ENCODE peak calls at places on chromosomes 1 and 21, in ten cellular contexts. One of them, this sample, is unnamed.
A peak's percentile ranks its signal among the peaks of the same experiment; 100 is the strongest.

GRCh38 chr21:35616090-35616489 is 444.2 kb downstream of the SETD4 start:
- DNase-seq in cardiac fibroblast: peak; percentile 82
- DNase-seq in AG04450: no peak
- DNase-seq in AG09309: peak; percentile 56
- DNase-seq in astrocyte of the cerebellum: peak; percentile 45
- DNase-seq in heart left ventricle: no peak
- DNase-seq in endothelial cell: no peak
- DNase-seq in mesothelial cell of epicardium: no peak
- DNase-seq in HFF-Myc: no peak
- DNase-seq in neural crest cell: no peak
- DNase-seq in this sample: no peak

GRCh38 chr21:40618216-40618615 is 228.7 kb downstream of the DSCAM start:
- DNase-seq in endothelial cell: no peak
- DNase-seq in neural crest cell: no peak
- DNase-seq in astrocyte of the cerebellum: no peak
- DNase-seq in heart left ventricle: no peak
- DNase-seq in cardiac fibroblast: no peak
- DNase-seq in AG09309: no peak
- DNase-seq in mesothelial cell of epicardium: no peak
- DNase-seq in AG04450: no peak
- DNase-seq in HFF-Myc: no peak
- DNase-seq in this sample: no peak

GRCh38 chr1:110619412-110620249 is 13.5 kb upstream of the KCNA2 start:
- DNase-seq in astrocyte of the cerebellum: no peak
- DNase-seq in heart left ventricle: peak; percentile 83
- DNase-seq in cardiac fibroblast: peak; percentile 60
- DNase-seq in mesothelial cell of epicardium: peak; percentile 72
- DNase-seq in HFF-Myc: peak; percentile 39
- DNase-seq in AG04450: peak; percentile 8
- DNase-seq in AG09309: no peak
- DNase-seq in endothelial cell: peak; percentile 96
- DNase-seq in neural crest cell: peak; percentile 93
- DNase-seq in this sample: peak; percentile 87

GRCh38 chr21:23579573-23579972 is 2027.7 kb downstream of the MRPL39 start:
- DNase-seq in cardiac fibroblast: no peak
- DNase-seq in HFF-Myc: no peak
- DNase-seq in neural crest cell: no peak
- DNase-seq in AG04450: no peak
- DNase-seq in endothelial cell: no peak
- DNase-seq in heart left ventricle: no peak
- DNase-seq in mesothelial cell of epicardium: no peak
- DNase-seq in astrocyte of the cerebellum: no peak
- DNase-seq in AG09309: no peak
- DNase-seq in this sample: no peak

GRCh38 chr1:212689196-212689710 is 10.4 kb downstream of the BATF3 start:
- DNase-seq in AG04450: no peak
- DNase-seq in endothelial cell: no peak
- DNase-seq in astrocyte of the cerebellum: no peak
- DNase-seq in neural crest cell: no peak
- DNase-seq in cardiac fibroblast: no peak
- DNase-seq in heart left ventricle: no peak
- DNase-seq in AG09309: no peak
- DNase-seq in HFF-Myc: no peak
- DNase-seq in mesothelial cell of epicardium: no peak
- DNase-seq in this sample: no peak

GRCh38 chr1:32215629-32216505 is 6.3 kb downstream of the TMEM234 start:
- DNase-seq in astrocyte of the cerebellum: no peak
- DNase-seq in HFF-Myc: no peak
- DNase-seq in AG09309: no peak
- DNase-seq in neural crest cell: peak; percentile 68
- DNase-seq in heart left ventricle: peak; percentile 46
- DNase-seq in cardiac fibroblast: peak; percentile 76
- DNase-seq in mesothelial cell of epicardium: no peak
- DNase-seq in AG04450: no peak
- DNase-seq in endothelial cell: peak; percentile 84
- DNase-seq in this sample: peak; percentile 35

GRCh38 chr21:25350056-25350455 is 257.2 kb downstream of the MRPL39 start:
- DNase-seq in neural crest cell: no peak
- DNase-seq in astrocyte of the cerebellum: peak; percentile 13
- DNase-seq in HFF-Myc: no peak
- DNase-seq in mesothelial cell of epicardium: no peak
- DNase-seq in heart left ventricle: no peak
- DNase-seq in endothelial cell: peak; percentile 31
- DNase-seq in AG09309: no peak
- DNase-seq in cardiac fibroblast: peak; percentile 76
- DNase-seq in AG04450: no peak
- DNase-seq in this sample: no peak

GRCh38 chr1:1333551-1334241 is 2.6 kb downstream of the TAS1R3 start:
- DNase-seq in mesothelial cell of epicardium: no peak
- DNase-seq in neural crest cell: no peak
- DNase-seq in cardiac fibroblast: no peak
- DNase-seq in HFF-Myc: no peak
- DNase-seq in heart left ventricle: no peak
- DNase-seq in AG04450: no peak
- DNase-seq in AG09309: no peak
- DNase-seq in endothelial cell: no peak
- DNase-seq in astrocyte of the cerebellum: no peak
- DNase-seq in this sample: no peak

GRCh38 chr1:28783363-28783762 is 28.6 kb upstream of the OPRD1 start:
- DNase-seq in neural crest cell: no peak
- DNase-seq in heart left ventricle: no peak
- DNase-seq in HFF-Myc: no peak
- DNase-seq in astrocyte of the cerebellum: no peak
- DNase-seq in AG09309: no peak
- DNase-seq in AG04450: no peak
- DNase-seq in cardiac fibroblast: no peak
- DNase-seq in mesothelial cell of epicardium: no peak
- DNase-seq in endothelial cell: no peak
- DNase-seq in this sample: no peak

GRCh38 chr1:166827426-166827825 is 11.8 kb upstream of the POGK start:
- DNase-seq in endothelial cell: no peak
- DNase-seq in astrocyte of the cerebellum: no peak
- DNase-seq in HFF-Myc: no peak
- DNase-seq in neural crest cell: no peak
- DNase-seq in mesothelial cell of epicardium: no peak
- DNase-seq in AG04450: no peak
- DNase-seq in cardiac fibroblast: no peak
- DNase-seq in AG09309: no peak
- DNase-seq in heart left ventricle: no peak
- DNase-seq in this sample: no peak

GRCh38 chr1:203557390-203557789 is 63.4 kb downstream of the OPTC start:
- DNase-seq in heart left ventricle: peak; percentile 71
- DNase-seq in AG09309: no peak
- DNase-seq in AG04450: no peak
- DNase-seq in astrocyte of the cerebellum: no peak
- DNase-seq in neural crest cell: no peak
- DNase-seq in cardiac fibroblast: peak; percentile 63
- DNase-seq in HFF-Myc: no peak
- DNase-seq in mesothelial cell of epicardium: no peak
- DNase-seq in endothelial cell: no peak
- DNase-seq in this sample: no peak

GRCh38 chr1:149997585-149998262 is 12.8 kb downstream of the OTUD7B start:
- DNase-seq in endothelial cell: no peak
- DNase-seq in AG09309: no peak
- DNase-seq in neural crest cell: no peak
- DNase-seq in cardiac fibroblast: no peak
- DNase-seq in heart left ventricle: no peak
- DNase-seq in AG04450: no peak
- DNase-seq in HFF-Myc: no peak
- DNase-seq in mesothelial cell of epicardium: no peak
- DNase-seq in astrocyte of the cerebellum: no peak
- DNase-seq in this sample: no peak

GRCh38 chr1:237211031-237211430 is 169.0 kb downstream of the RYR2 start:
- DNase-seq in AG09309: no peak
- DNase-seq in HFF-Myc: no peak
- DNase-seq in mesothelial cell of epicardium: no peak
- DNase-seq in cardiac fibroblast: no peak
- DNase-seq in AG04450: no peak
- DNase-seq in heart left ventricle: no peak
- DNase-seq in endothelial cell: no peak
- DNase-seq in astrocyte of the cerebellum: no peak
- DNase-seq in neural crest cell: no peak
- DNase-seq in this sample: no peak

GRCh38 chr1:58883888-58884482 is 100.1 kb upstream of the JUN start:
- DNase-seq in astrocyte of the cerebellum: no peak
- DNase-seq in heart left ventricle: no peak
- DNase-seq in endothelial cell: no peak
- DNase-seq in AG04450: no peak
- DNase-seq in AG09309: no peak
- DNase-seq in neural crest cell: no peak
- DNase-seq in mesothelial cell of epicardium: no peak
- DNase-seq in HFF-Myc: no peak
- DNase-seq in cardiac fibroblast: no peak
- DNase-seq in this sample: no peak

GRCh38 chr1:36099681-36100341 is 11.1 kb downstream of the ADPRS start:
- DNase-seq in neural crest cell: peak; percentile 85
- DNase-seq in mesothelial cell of epicardium: peak; percentile 67
- DNase-seq in HFF-Myc: no peak
- DNase-seq in cardiac fibroblast: peak; percentile 78
- DNase-seq in astrocyte of the cerebellum: no peak
- DNase-seq in heart left ventricle: peak; percentile 69
- DNase-seq in endothelial cell: peak; percentile 87
- DNase-seq in AG04450: peak; percentile 45
- DNase-seq in AG09309: no peak
- DNase-seq in this sample: peak; percentile 68

GRCh38 chr1:58566339-58566738 is 10.7 kb downstream of the TACSTD2 start:
- DNase-seq in endothelial cell: no peak
- DNase-seq in mesothelial cell of epicardium: no peak
- DNase-seq in heart left ventricle: no peak
- DNase-seq in AG09309: no peak
- DNase-seq in AG04450: no peak
- DNase-seq in astrocyte of the cerebellum: no peak
- DNase-seq in HFF-Myc: no peak
- DNase-seq in cardiac fibroblast: no peak
- DNase-seq in neural crest cell: no peak
- DNase-seq in this sample: no peak

GRCh38 chr1:7621334-7622219 is 149.5 kb upstream of the VAMP3 start:
- DNase-seq in mesothelial cell of epicardium: no peak
- DNase-seq in endothelial cell: no peak
- DNase-seq in AG04450: no peak
- DNase-seq in astrocyte of the cerebellum: no peak
- DNase-seq in neural crest cell: no peak
- DNase-seq in AG09309: no peak
- DNase-seq in HFF-Myc: no peak
- DNase-seq in heart left ventricle: no peak
- DNase-seq in cardiac fibroblast: no peak
- DNase-seq in this sample: no peak

DNA sequence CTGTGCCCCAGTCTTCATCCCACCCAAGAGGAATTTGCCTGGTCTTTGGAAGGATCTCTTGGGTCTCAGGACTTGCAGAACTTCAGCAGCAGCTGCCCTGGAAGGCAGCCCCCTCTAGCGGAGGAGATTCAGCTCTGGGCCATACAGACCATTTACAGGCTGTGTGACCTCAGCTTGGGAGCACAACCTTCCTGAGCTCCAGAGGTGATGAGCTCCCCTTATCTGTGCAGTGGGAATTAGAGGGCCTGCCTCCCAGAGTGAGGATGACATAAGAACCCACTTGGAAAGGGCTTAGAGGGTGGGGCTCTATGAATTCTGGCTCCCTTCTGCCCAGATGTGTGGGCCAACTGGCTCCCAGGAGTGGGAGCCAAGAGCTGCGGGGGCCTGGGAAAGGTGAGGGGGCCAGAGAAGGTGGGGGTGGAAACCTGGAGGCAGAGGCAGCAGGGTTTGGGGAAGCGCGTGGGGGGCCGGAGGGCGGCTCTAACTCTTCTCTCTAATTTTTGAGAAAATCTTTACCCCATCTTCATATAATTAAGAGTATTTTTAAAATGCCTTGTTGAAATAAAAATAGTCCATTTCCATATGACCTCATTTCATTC is 21.4 kb downstream of the EPHB2 start:
- DNase-seq in HFF-Myc: no peak
- DNase-seq in mesothelial cell of epicardium: no peak
- DNase-seq in astrocyte of the cerebellum: no peak
- DNase-seq in cardiac fibroblast: peak; percentile 59
- DNase-seq in AG09309: no peak
- DNase-seq in neural crest cell: no peak
- DNase-seq in endothelial cell: peak; percentile 40
- DNase-seq in heart left ventricle: no peak
- DNase-seq in AG04450: no peak
- DNase-seq in this sample: no peak
- TF ChIP-seq CTCF in HFF-Myc: peak; percentile 57
- TF ChIP-seq CTCF in mesothelial cell of epicardium: no peak
- TF ChIP-seq CTCF in astrocyte of the cerebellum: peak; percentile 29
- TF ChIP-seq CTCF in cardiac fibroblast: peak; percentile 68
- TF ChIP-seq CTCF in AG09309: peak; percentile 57
- TF ChIP-seq CTCF in neural crest cell: peak; percentile 28
- TF ChIP-seq CTCF in endothelial cell: no peak
- TF ChIP-seq CTCF in heart left ventricle: no peak
- TF ChIP-seq CTCF in AG04450: peak; percentile 57
- TF ChIP-seq CTCF in this sample: no peak

GRCh38 chr21:44255519-44255981 is 6.1 kb downstream of the DNMT3L start:
- DNase-seq in AG09309: no peak
- DNase-seq in heart left ventricle: no peak
- DNase-seq in HFF-Myc: no peak
- DNase-seq in mesothelial cell of epicardium: no peak
- DNase-seq in AG04450: no peak
- DNase-seq in cardiac fibroblast: no peak
- DNase-seq in astrocyte of the cerebellum: no peak
- DNase-seq in neural crest cell: no peak
- DNase-seq in endothelial cell: no peak
- DNase-seq in this sample: no peak
- TF ChIP-seq CTCF in AG09309: no peak
- TF ChIP-seq CTCF in heart left ventricle: no peak
- TF ChIP-seq CTCF in HFF-Myc: no peak
- TF ChIP-seq CTCF in mesothelial cell of epicardium: no peak
- TF ChIP-seq CTCF in AG04450: no peak
- TF ChIP-seq CTCF in cardiac fibroblast: no peak
- TF ChIP-seq CTCF in astrocyte of the cerebellum: no peak
- TF ChIP-seq CTCF in neural crest cell: no peak
- TF ChIP-seq CTCF in endothelial cell: no peak
- TF ChIP-seq CTCF in this sample: no peak

DNA sequence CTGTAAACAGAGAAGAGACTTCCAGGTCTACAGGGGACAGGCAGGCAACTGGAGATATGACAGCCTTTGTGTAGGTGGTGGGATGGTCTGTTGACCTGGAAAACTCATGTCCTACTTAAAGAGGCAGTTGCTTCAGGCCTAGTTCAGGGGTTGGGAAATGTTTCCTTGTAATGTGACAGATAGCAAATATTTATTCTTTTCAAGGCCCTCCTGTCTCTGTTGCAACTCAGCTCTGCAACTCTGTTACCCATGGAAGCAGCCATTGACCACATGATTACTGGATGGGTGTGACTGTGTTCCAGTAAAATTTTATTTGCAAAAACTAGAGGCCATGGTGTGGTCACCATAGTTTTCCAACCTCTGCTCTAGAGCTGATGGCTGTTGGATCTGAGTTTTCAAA is 341.9 kb downstream of the PTBP2 start:
- DNase-seq in mesothelial cell of epicardium: no peak
- DNase-seq in heart left ventricle: no peak
- DNase-seq in HFF-Myc: no peak
- DNase-seq in endothelial cell: no peak
- DNase-seq in AG09309: no peak
- DNase-seq in neural crest cell: no peak
- DNase-seq in AG04450: no peak
- DNase-seq in cardiac fibroblast: peak; percentile 9
- DNase-seq in astrocyte of the cerebellum: no peak
- DNase-seq in this sample: no peak
- TF ChIP-seq CTCF in mesothelial cell of epicardium: no peak
- TF ChIP-seq CTCF in heart left ventricle: no peak
- TF ChIP-seq CTCF in HFF-Myc: no peak
- TF ChIP-seq CTCF in endothelial cell: no peak
- TF ChIP-seq CTCF in AG09309: no peak
- TF ChIP-seq CTCF in neural crest cell: no peak
- TF ChIP-seq CTCF in AG04450: no peak
- TF ChIP-seq CTCF in cardiac fibroblast: no peak
- TF ChIP-seq CTCF in astrocyte of the cerebellum: no peak
- TF ChIP-seq CTCF in this sample: no peak

GRCh38 chr1:94317790-94318188 is 80.4 kb upstream of the ARHGAP29 start:
- DNase-seq in heart left ventricle: no peak
- DNase-seq in endothelial cell: no peak
- DNase-seq in astrocyte of the cerebellum: no peak
- DNase-seq in AG04450: no peak
- DNase-seq in AG09309: no peak
- DNase-seq in cardiac fibroblast: no peak
- DNase-seq in neural crest cell: no peak
- DNase-seq in mesothelial cell of epicardium: no peak
- DNase-seq in HFF-Myc: no peak
- DNase-seq in this sample: no peak
- TF ChIP-seq CTCF in heart left ventricle: no peak
- TF ChIP-seq CTCF in endothelial cell: no peak
- TF ChIP-seq CTCF in astrocyte of the cerebellum: no peak
- TF ChIP-seq CTCF in AG04450: no peak
- TF ChIP-seq CTCF in AG09309: no peak
- TF ChIP-seq CTCF in cardiac fibroblast: no peak
- TF ChIP-seq CTCF in neural crest cell: no peak
- TF ChIP-seq CTCF in mesothelial cell of epicardium: no peak
- TF ChIP-seq CTCF in HFF-Myc: no peak
- TF ChIP-seq CTCF in this sample: no peak

This sample was measured in natural killer cell.